ENCODE peak calls at places on chromosomes 5 and 9, in seven cellular contexts. R, L, X, N, W, T and Q are unnamed samples. For H3K9me3, the result is how much of the 10 kb centered on the place peaks cover.

GRCh38 chr5:5011151-5011550 is 129.0 kb upstream of the ADAMTS16 start:
- DNase-seq in R (no peak), L (no peak), X (no peak), N (no peak), W (no peak), T (no peak), Q (no peak)

GRCh38 chr5:83513491-83513890 is 41.9 kb downstream of the VCAN start:
- DNase-seq in R (no peak), L (no peak), X (no peak), N (no peak), W (no peak), T (no peak), Q (peak)

GRCh38 chr5:53170748-53171349 is 61.3 kb upstream of the MOCS2 start:
- DNase-seq in R (peak), L (no peak), X (no peak), N (peak), W (no peak), T (no peak), Q (peak)

GRCh38 chr5:78287833-78288232 is 6.7 kb downstream of the AP3B1 start:
- DNase-seq in R (peak), L (no peak), X (no peak), N (peak), W (no peak), T (no peak), Q (peak)

GRCh38 chr5:36079200-36079761 is 12.6 kb upstream of the UGT3A2 start:
- DNase-seq in R (peak), L (no peak), X (no peak), N (peak), W (no peak), T (no peak), Q (peak)

GRCh38 chr5:29161897-29162296 is 2031.6 kb upstream of the CDH6 start:
- DNase-seq in R (no peak), L (no peak), X (no peak), N (no peak), W (no peak), T (no peak), Q (no peak)

GRCh38 chr9:6305954-6306563 is 22.1 kb upstream of the TPD52L3 start:
- DNase-seq in R (peak), L (no peak), X (no peak), N (peak), W (no peak), T (no peak), Q (peak)

GRCh38 chr9:72675586-72675985 is 154.2 kb downstream of the TMC1 start:
- DNase-seq in R (peak), L (no peak), X (no peak), N (peak), W (no peak), T (no peak), Q (no peak)

GRCh38 chr5:157345485-157345884 is 79.6 kb downstream of the CYFIP2 start:
- DNase-seq in R (no peak), L (no peak), X (no peak), N (no peak), W (no peak), T (no peak), Q (no peak)

GRCh38 chr9:124149992-124150391 is 107.8 kb upstream of the NEK6 start:
- DNase-seq in R (no peak), L (no peak), X (no peak), N (peak), W (no peak), T (no peak), Q (peak)

GRCh38 chr5:30878751-30879150 is 314.7 kb upstream of the CDH6 start:
- DNase-seq in R (no peak), L (no peak), X (no peak), N (no peak), W (no peak), T (no peak), Q (no peak)

GRCh38 chr9:89598926-89599325 is 5.9 kb upstream of the GADD45G start:
- DNase-seq in R (no peak), L (no peak), X (no peak), N (no peak), W (no peak), T (no peak), Q (peak)

GRCh38 chr9:114521846-114522245 is 16.6 kb upstream of the WHRN start:
- DNase-seq in R (no peak), L (no peak), X (no peak), N (no peak), W (no peak), T (no peak), Q (no peak)

GRCh38 chr9:129823163-129823933 is 588 bp downstream of the TOR1A start:
- DNase-seq in R (peak), L (no peak), X (peak), N (peak), W (no peak), T (no peak), Q (no peak)

DNA sequence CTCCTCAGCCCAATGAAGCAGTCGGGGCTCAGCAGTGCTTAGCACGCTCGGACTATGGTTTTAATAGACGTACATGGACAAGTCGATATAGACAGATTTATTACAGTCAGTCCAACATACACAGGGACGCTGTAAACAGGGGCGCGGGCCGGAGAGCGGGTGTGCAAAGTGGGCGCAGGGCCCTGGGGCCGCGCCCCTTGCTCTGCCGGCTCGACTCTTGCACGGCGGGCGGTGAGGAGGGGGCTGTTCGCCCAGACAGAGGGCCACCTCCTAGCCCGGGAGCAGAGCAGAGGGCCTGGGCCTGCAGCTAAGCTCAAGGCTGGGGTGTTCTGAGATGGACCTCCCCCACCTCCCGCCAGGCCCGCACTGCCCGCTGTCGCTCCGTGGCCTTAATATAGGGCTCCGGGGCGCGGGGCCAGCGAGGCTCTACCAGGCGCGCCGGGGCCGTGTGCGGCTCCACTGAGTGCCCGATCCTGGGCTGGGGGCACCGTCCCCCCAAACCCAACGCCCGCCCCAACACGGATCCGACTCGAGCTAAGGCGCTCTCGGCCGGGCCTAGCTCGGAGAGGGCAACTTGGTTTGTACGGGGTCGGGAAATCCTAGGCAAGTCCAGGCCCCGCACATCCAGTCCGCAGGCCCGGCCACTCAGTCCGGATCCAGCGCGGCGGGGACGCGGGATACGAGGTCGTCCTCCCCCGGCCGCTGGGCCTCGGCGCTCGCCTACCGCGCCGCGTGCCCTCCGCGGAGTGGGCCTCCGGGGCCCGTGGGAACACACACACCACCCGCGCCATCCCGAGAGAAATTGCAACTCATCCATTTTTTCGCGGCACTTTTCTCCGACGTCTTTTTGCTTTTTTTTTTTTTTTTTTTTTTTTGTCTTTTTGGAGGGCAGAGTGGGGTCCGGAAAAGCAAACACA is 6.1 kb downstream of the PITX1 start:
- DNase-seq in R (no peak), L (no peak), X (no peak), N (no peak), W (no peak), T (no peak), Q (no peak)
- H3K4me3 ChIP-seq in R (no peak), L (no peak), X (no peak), N (no peak), W (no peak), T (no peak), Q (no peak)

DNA sequence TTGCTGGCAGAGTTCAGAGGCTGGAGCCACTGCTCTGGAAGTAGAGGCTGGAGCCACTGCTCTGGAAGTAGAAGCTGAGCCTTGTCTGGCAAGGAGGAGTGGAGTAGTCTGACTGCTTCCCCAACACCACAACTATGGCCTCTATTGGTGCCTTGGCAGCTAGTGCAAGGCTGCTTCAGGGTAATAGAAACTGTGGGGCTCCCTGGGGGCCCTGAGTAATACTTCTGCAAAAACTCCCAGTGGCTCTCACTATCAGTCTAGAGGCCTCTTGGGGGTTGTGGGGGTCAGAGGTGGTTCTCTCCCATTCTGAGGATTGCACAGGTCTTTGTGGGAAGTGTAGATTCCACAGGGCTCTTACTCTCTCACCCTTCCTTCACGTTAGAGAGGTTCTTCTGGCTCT is 629.0 kb upstream of the PTPRD start:
- DNase-seq in R (no peak), L (no peak), X (no peak), N (no peak), W (no peak), T (no peak), Q (no peak)
- H3K9me3 ChIP-seq in R (under half), L (under half), X (under half), N (under half), W (under half), T (under half), Q (under half)

GRCh38 chr9:33703430-33704096 is 91.8 kb upstream of the PRSS3 start:
- DNase-seq in R (no peak), L (no peak), X (no peak), N (no peak), W (no peak), T (no peak), Q (no peak)
- H3K4me3 ChIP-seq in R (no peak), L (no peak), X (no peak), N (no peak), W (no peak), T (no peak), Q (no peak)

DNA sequence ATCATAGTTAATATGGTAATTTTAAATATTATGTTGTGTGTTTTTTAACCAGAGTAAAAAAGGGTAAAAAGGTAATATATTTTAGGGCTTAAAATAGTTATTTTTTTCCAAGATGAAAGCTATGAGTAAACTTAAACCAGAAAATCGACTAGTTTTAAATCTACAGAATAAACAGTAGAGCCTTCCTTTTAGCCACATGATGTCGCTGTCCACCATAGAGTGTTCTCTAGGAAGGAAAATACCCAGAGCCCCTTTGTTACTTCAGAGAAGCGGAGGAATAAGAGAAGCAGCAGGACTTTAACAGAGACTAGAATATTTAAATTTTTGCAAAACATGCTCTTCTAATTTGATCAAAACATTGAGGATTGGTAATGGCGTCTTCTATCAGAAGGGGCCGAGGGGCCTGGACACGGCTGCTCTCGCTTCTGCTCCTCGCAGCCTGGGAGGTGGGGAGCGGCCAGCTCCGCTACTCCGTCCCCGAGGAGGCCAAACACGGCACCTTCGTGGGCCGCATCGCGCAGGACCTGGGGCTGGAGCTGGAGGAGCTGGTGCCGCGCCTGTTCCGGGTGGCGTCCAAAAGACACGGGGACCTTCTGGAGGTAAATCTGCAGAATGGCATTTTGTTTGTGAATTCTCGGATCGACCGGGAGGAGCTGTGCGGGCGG is at the start of gene PCDHA2:
- DNase-seq in R (peak), L (no peak), X (no peak), N (no peak), W (no peak), T (no peak), Q (no peak)
- H3K9me3 ChIP-seq in R (under half), L (under half), X (under half), N (under half), W (under half), T (half or more), Q (under half)

GRCh38 chr5:39104221-39104620 is 30.0 kb upstream of the RICTOR start:
- DNase-seq in R (no peak), L (no peak), X (no peak), N (no peak), W (no peak), T (no peak), Q (no peak)

GRCh38 chr5:39108987-39109386 is 34.8 kb upstream of the RICTOR start:
- DNase-seq in R (no peak), L (no peak), X (no peak), N (no peak), W (no peak), T (no peak), Q (no peak)

GRCh38 chr5:39106332-39106731 is 32.1 kb upstream of the RICTOR start:
- DNase-seq in R (peak), L (no peak), X (no peak), N (no peak), W (no peak), T (no peak), Q (no peak)

GRCh38 chr5:39109616-39110015 is 35.4 kb upstream of the RICTOR start:
- DNase-seq in R (no peak), L (no peak), X (no peak), N (no peak), W (no peak), T (no peak), Q (no peak)

GRCh38 chr5:39107350-39107749 is 33.2 kb upstream of the RICTOR start:
- DNase-seq in R (no peak), L (no peak), X (no peak), N (no peak), W (no peak), T (no peak), Q (no peak)
- H3K4me3 ChIP-seq in R (no peak), L (no peak), X (no peak), N (no peak), W (no peak), T (no peak), Q (no peak)

DNA sequence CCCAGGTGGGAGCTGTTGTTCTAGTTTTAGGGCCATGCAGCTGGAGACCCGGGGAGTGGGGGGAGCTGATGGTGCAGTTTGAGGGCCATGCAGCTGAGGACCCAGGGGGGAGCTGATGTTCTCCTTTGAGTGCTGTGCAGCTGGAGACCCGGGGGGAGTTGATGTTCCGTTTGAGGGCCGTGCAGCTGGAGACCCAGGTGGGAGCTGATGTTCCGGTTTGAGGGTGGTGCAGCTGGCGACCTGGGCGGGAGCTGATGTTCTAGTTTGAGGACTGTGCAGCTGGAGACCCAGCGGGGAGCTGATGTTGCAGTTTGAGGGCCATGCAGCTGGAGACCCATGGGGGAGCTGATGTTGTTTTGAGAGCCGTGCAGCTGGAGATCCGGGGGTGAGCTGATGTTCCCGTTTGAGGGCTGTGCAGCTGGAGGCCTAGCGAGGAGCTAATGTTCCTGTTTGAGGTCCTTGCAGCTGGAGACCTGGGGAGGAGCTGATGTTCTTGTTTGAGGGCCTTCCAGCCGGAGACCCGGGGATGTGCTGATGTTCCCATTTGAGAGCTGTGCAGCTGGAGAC is 14.6 kb downstream of the PDCD6 start:
- DNase-seq in R (no peak), L (no peak), X (no peak), N (no peak), W (no peak), T (no peak), Q (no peak)
- H3K9me3 ChIP-seq in R (under half), L (under half), X (under half), N (under half), W (under half), T (under half), Q (under half)

DNA sequence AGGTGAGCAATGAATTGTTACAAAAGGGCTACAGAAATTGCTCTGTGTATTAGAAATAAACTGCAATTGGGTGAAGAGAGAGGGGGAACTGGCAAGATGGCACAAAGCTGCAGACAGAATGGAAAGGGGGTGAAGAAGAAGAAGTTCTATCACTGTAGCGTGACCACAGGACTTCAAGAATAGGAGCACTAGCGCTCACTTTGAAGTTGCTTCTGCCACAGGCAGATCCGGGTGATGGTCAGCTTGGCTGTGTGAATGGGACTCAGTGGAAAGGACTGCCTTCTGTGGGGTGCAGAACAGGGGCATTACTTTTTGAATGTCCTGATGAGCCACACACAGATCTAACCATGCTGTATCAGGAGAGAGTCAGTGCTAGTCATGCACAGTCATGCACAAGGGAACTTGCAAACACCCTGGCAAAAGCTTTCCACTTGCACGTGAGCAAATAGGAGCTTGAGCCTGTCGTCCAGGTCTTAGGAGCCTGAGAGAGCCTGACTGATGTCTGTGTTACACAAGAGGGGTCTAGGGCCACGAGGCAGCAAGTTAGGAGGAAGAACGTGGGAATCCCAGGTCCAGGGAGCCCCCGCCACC is 16.3 kb downstream of the IL5 start:
- DNase-seq in R (no peak), L (no peak), X (no peak), N (no peak), W (no peak), T (no peak), Q (no peak)
- H3K4me3 ChIP-seq in R (no peak), L (no peak), X (no peak), N (no peak), W (no peak), T (no peak), Q (no peak)

GRCh38 chr9:111542497-111543254 is 17.7 kb downstream of the ZNF483 start:
- DNase-seq in R (peak), L (no peak), X (no peak), N (no peak), W (no peak), T (no peak), Q (no peak)

GRCh38 chr9:111548623-111549022 is 23.6 kb downstream of the ZNF483 start:
- DNase-seq in R (no peak), L (no peak), X (no peak), N (no peak), W (no peak), T (no peak), Q (no peak)
- H3K9me3 ChIP-seq in R (under half), L (under half), X (under half), N (half or more), W (half or more), T (half or more), Q (under half)